ENCODE peak calls at places on chromosomes 11 and 22, in four cellular contexts. N, O, Y and U are unnamed samples.

GRCh38 chr11:6646631-6647281 is 8.9 kb downstream of the DCHS1 start:
- DNase-seq in N (peak; percentile 54), O (no peak), Y (no peak), U (no peak)

GRCh38 chr11:67292671-67293070 is 3.6 kb downstream of the ANKRD13D start:
- DNase-seq in Y (no peak), O (no peak), N (no peak), U (no peak)

GRCh38 chr11:61602775-61603569 is 22.1 kb upstream of the SYT7 start:
- DNase-seq in O (peak; percentile 70), Y (no peak), N (peak; percentile 93), U (peak; percentile 91)

GRCh38 chr11:57487920-57488319 is 27.6 kb downstream of the SLC43A1 start:
- DNase-seq in N (no peak), O (no peak), Y (no peak), U (no peak)

GRCh38 chr11:122365545-122366380 is 249.7 kb upstream of the BLID start:
- DNase-seq in O (no peak), N (no peak), Y (no peak), U (no peak)

GRCh38 chr11:71340076-71340606 is 87.8 kb upstream of the SHANK2 start:
- DNase-seq in O (no peak), Y (no peak), N (no peak), U (no peak)

GRCh38 chr22:42910221-42910942 is 53.3 kb upstream of the ARFGAP3 start:
- DNase-seq in N (no peak), O (no peak), Y (no peak), U (no peak)

GRCh38 chr11:10930224-10930960 is 72.5 kb upstream of the ZBED5 start:
- DNase-seq in Y (no peak), O (no peak), N (peak; percentile 37), U (no peak)

GRCh38 chr11:11502303-11502828 is 119.4 kb downstream of the GALNT18 start:
- DNase-seq in Y (no peak), O (no peak), N (no peak), U (no peak)

GRCh38 chr11:280762-281485 is 2.7 kb downstream of the NLRP6 start:
- DNase-seq in O (no peak), Y (no peak), N (no peak), U (no peak)

GRCh38 chr11:18352581-18352980 is 30.2 kb downstream of the GTF2H1 start:
- DNase-seq in O (no peak), N (peak; percentile 62), Y (no peak), U (no peak)

GRCh38 chr11:19380375-19380774 is 139.6 kb upstream of the E2F8 start:
- DNase-seq in O (no peak), N (peak; percentile 98), Y (no peak), U (peak; percentile 86)